ENCODE peak calls at places on chromosome X, in five cellular contexts. U is GM20000, K is GM10248, J is omental fat pad, C is A549. G is an unnamed sample.

GRCh38 chrX:134482371-134482770 is 22.4 kb downstream of the HPRT1 start:
- DNase-seq in U (no peak), K (no peak), J (no peak), C (no peak), G (no peak)

GRCh38 chrX:10015711-10016515 is 48.8 kb downstream of the CLDN34 start:
- DNase-seq in U (peak), K (peak), J (no peak), C (peak), G (peak)

GRCh38 chrX:19886888-19887531 is 390 bp downstream of the SH3KBP1 start:
- DNase-seq in U (peak), K (peak), J (no peak), C (peak), G (peak)

GRCh38 chrX:55754861-55755294 is 37.3 kb downstream of the RRAGB start:
- DNase-seq in U (peak), K (peak), J (no peak), C (no peak), G (no peak)

GRCh38 chrX:8783100-8784098 is 17.8 kb downstream of the FAM9A start:
- DNase-seq in U (peak), K (no peak), J (no peak), C (peak), G (peak)

GRCh38 chrX:10939384-10939783 is 171.7 kb upstream of the HCCS start:
- DNase-seq in U (no peak), K (no peak), J (no peak), C (peak), G (no peak)

GRCh38 chrX:128518508-128518907 is 466.3 kb upstream of the ACTRT1 start:
- DNase-seq in U (peak), K (no peak), J (no peak), C (peak), G (no peak)

GRCh38 chrX:48917139-48917980 is 1.5 kb downstream of the PIM2 start:
- DNase-seq in U (peak), K (peak), J (peak), C (peak), G (peak)

GRCh38 chrX:46549914-46550313 is 4.7 kb upstream of the ZNF674 start:
- DNase-seq in U (no peak), K (no peak), J (no peak), C (no peak), G (no peak)

GRCh38 chrX:56343231-56343630 is 111.1 kb downstream of the KLF8 start:
- DNase-seq in U (no peak), K (no peak), J (no peak), C (no peak), G (peak)

GRCh38 chrX:76279007-76279406 is 106.1 kb downstream of the PBDC1 start:
- DNase-seq in U (peak), K (peak), J (no peak), C (peak), G (peak)

GRCh38 chrX:70096052-70096451 is 33.8 kb downstream of the OTUD6A start:
- DNase-seq in U (no peak), K (no peak), J (no peak), C (peak), G (no peak)

GRCh38 chrX:151680805-151681204 is 14.5 kb upstream of the PRRG3 start:
- DNase-seq in U (peak), K (peak), J (no peak), C (peak), G (peak)

GRCh38 chrX:4528247-4528646 is 814.8 kb upstream of the PRKX start:
- DNase-seq in U (no peak), K (no peak), J (no peak), C (no peak), G (no peak)

GRCh38 chrX:48971325-48972213 is at the start of gene KCND1:
- DNase-seq in U (no peak), K (no peak), J (no peak), C (no peak), G (peak)

GRCh38 chrX:9902651-9903050 is 64.5 kb upstream of the CLDN34 start:
- DNase-seq in U (no peak), K (no peak), J (no peak), C (no peak), G (no peak)

GRCh38 chrX:68443155-68443868 is 10.0 kb upstream of the OPHN1 start:
- DNase-seq in U (no peak), K (no peak), J (no peak), C (no peak), G (no peak)

GRCh38 chrX:109797311-109797975 is 64.4 kb upstream of the ACSL4 start:
- DNase-seq in U (no peak), K (no peak), J (no peak), C (no peak), G (no peak)

GRCh38 chrX:30659421-30659820 is 6.2 kb downstream of the GK start:
- DNase-seq in U (peak), K (peak), J (no peak), C (peak), G (no peak)

GRCh38 chrX:14616301-14616700 is 87.0 kb downstream of the GLRA2 start:
- DNase-seq in U (no peak), K (no peak), J (no peak), C (no peak), G (no peak)

GRCh38 chrX:40736170-40736505 is 796 bp upstream of the MED14 start:
- DNase-seq in U (no peak), K (no peak), J (no peak), C (no peak), G (no peak)

GRCh38 chrX:80431502-80431832 is 11.2 kb downstream of the TENT5D start:
- DNase-seq in U (no peak), K (no peak), J (no peak), C (no peak), G (no peak)
- TF ChIP-seq CTCF in U (no peak), K (no peak), J (no peak), C (no peak), G (no peak)

DNA sequence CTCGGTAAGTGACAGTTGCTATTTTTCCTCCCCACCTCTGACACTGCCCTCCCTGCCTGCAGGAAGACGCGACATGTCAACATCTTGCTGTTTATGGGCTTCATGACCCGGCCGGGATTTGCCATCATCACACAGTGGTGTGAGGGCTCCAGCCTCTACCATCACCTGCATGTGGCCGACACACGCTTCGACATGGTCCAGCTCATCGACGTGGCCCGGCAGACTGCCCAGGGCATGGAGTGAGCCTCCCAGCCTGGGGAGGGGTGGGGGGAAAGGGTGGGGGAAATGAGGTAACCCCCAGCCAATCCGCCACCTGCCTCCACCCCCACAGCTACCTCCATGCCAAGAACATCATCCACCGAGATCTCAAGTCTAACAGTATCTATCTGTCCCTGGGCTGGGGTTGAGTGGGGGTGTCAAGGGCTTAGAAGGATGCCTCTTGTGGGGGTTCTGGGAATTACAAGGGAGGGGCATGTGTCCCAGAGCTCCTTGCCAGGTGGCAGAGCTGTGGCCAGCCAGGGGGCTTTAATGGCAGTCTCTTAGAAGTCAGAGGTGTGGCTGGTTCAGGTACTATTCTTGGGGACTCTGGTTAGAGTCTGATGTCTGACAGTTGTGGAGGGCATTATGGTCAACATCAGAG is 7.8 kb downstream of the ARAF start:
- DNase-seq in U (no peak), K (no peak), J (no peak), C (peak), G (no peak)
- TF ChIP-seq CTCF in U (peak), K (no peak), J (no peak), C (no peak), G (peak)

GRCh38 chrX:38192007-38192625 is 28.6 kb downstream of the SRPX start:
- DNase-seq in U (no peak), K (no peak), J (no peak), C (peak), G (peak)
- TF ChIP-seq CTCF in U (no peak), K (no peak), J (no peak), C (peak), G (peak)

GRCh38 chrX:77910108-77910840 is at the start of gene ATP7A:
- DNase-seq in U (peak), K (peak), J (peak), C (peak), G (peak)
- TF ChIP-seq CTCF in U (no peak), K (peak), J (no peak), C (peak), G (no peak)

DNA sequence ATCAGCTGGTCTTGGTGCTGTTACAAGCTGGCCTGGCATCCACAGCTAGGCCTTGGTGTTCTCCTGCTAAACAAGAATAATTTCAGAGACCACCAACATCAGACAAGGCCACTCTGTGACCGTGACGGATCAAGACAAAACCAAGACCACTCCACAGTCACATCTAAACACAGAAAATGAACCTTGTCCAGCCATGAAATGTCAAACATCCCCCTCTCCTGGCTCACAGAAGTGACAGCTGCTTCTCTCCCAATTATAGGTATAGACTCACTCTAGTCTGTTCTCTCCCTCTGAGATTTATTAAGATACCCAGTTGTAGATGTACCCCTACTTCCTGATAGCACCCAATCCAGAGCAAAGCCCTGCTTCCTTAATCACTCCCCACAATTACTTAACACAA is 40.4 kb downstream of the EFHC2 start:
- DNase-seq in U (no peak), K (no peak), J (no peak), C (no peak), G (no peak)
- TF ChIP-seq CTCF in U (no peak), K (no peak), J (no peak), C (no peak), G (no peak)

GRCh38 chrX:17859609-17860178 is 1.4 kb downstream of the RAI2 start:
- DNase-seq in U (no peak), K (no peak), J (no peak), C (no peak), G (no peak)

GRCh38 chrX:17860179-17860780 is 818 bp downstream of the RAI2 start:
- DNase-seq in U (no peak), K (peak), J (no peak), C (no peak), G (peak)

GRCh38 chrX:17861496-17862011 is 456 bp upstream of the RAI2 start:
- DNase-seq in U (no peak), K (no peak), J (no peak), C (no peak), G (no peak)

DNA sequence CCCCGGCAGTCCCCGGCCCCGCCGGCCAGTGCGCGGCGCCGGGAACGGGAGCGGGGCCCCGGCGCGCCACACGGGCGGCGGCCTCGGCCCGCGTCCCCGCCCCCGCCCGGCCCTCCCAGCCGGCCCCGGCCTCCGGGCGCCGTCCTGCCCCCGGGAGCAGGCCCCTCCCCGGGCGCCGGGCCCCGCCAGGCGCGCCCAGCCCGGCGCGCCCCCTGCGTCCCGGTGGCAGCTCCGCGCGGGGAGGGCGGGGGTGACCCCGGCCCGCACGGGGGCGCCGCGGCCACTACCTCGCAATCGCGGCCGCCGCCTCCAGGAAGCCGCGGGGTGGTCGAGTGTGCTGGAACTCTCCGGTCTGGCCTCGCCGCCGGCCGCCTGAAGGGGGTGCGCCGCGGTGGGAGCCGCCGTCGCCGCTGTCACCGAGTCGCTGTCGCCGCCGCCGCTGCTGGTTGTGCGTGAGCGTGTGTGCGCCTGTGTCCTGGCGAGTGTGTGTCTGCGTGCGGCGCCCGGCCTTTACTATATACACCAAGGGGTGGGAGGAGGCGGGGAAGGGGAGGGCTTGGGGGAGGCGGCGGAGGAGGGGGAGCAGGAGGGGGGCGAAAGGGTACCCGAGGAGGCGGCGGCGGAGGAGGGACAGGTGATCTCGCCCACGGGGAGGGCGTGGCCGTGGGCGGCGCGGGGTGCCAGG is at the start of gene RAI2:
- DNase-seq in U (no peak), K (no peak), J (no peak), C (no peak), G (peak)
- TF ChIP-seq CTCF in U (no peak), K (no peak), J (no peak), C (no peak), G (no peak)

GRCh38 chrX:115968436-115969252 is 201.9 kb upstream of the AGTR2 start:
- DNase-seq in U (peak), K (peak), J (no peak), C (peak), G (peak)
- TF ChIP-seq CTCF in U (no peak), K (no peak), J (no peak), C (peak), G (no peak)

GRCh38 chrX:139932077-139932900 is 564 bp downstream of the ATP11C start:
- DNase-seq in U (peak), K (peak), J (no peak), C (peak), G (peak)

GRCh38 chrX:139931646-139932076 is 1.2 kb downstream of the ATP11C start:
- DNase-seq in U (no peak), K (no peak), J (no peak), C (no peak), G (no peak)

GRCh38 chrX:139933904-139934303 is 1.1 kb upstream of the ATP11C start:
- DNase-seq in U (no peak), K (no peak), J (no peak), C (peak), G (no peak)

GRCh38 chrX:139930923-139931645 is 1.8 kb downstream of the ATP11C start:
- DNase-seq in U (peak), K (peak), J (no peak), C (peak), G (peak)

DNA sequence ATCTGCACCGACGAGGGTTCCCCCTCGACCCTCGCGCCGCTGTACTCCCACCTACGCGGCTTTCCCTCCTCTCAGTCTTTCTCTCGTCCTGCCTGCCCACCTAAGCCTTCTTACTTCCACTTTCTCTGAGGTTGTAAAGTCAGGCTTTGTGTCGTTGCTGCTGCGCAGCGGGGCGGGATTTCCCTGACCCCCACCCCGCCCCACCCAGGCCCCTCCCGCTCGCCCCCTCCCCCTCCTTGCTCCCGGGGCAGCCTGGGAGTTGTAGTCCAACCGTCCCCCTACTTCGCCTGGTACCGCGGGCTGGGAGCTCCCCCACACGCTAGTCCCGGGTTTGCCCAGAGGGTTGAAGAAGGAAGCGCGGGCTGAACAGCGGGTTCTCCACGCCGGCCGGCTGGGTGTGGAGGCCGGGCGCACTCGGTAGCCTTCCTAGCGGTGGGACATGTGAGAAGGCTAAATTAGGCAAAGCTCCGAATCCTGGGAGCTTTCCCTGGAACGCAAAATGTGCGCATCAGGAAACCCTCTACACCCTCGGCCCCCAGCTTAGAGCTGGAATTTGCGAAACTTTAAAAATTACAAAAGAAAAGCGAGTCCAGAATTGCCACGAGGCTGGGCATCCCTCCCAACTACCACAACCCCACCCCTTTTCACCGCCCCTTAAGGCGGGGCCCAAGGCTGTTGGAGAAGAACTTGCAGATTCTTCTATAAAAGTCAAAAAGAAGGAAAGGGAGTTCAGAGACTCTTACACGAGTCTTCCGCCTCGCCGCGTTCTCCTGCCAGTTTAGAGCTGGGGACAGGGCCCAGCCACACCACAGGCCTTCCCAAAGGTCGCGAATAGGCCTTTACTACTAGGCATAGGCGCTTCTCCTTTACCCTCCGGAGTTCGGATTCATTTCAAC is at the start of gene ATP11C:
- DNase-seq in U (peak), K (peak), J (peak), C (peak), G (peak)
- TF ChIP-seq CTCF in U (no peak), K (peak), J (no peak), C (peak), G (no peak)

GRCh38 chrX:107325467-107325866 is 119.1 kb downstream of the DNAAF6 start:
- DNase-seq in U (no peak), K (no peak), J (no peak), C (no peak), G (no peak)

GRCh38 chrX:107324493-107325310 is 118.3 kb downstream of the DNAAF6 start:
- DNase-seq in U (no peak), K (no peak), J (no peak), C (peak), G (peak)

GRCh38 chrX:107323786-107324492 is 117.5 kb downstream of the DNAAF6 start:
- DNase-seq in U (no peak), K (no peak), J (no peak), C (no peak), G (no peak)
- TF ChIP-seq CTCF in U (no peak), K (no peak), J (no peak), C (no peak), G (no peak)

GRCh38 chrX:153580700-153581386 is 18.1 kb downstream of the CCNQ start:
- DNase-seq in U (no peak), K (no peak), J (no peak), C (peak), G (peak)
- TF ChIP-seq CTCF in U (no peak), K (no peak), J (no peak), C (peak), G (peak)

G was measured in glutamatergic neuron.